ENCODE peak calls at places on chromosomes 1 and 21, in seven cellular contexts. K is PC-3, F is neural progenitor cell, A is GM23338, X is GM23248, L is hepatocyte, D is HCT116. O is an unnamed sample.

GRCh38 chr1:58116284-58116683 is 430.2 kb downstream of the OMA1 start:
- DNase-seq in K (no peak), F (no peak), A (peak), X (peak), L (no peak), D (no peak), O (no peak)

GRCh38 chr1:210262897-210263272 is 30.3 kb downstream of the SERTAD4 start:
- DNase-seq in K (peak), F (no peak), A (no peak), X (no peak), L (no peak), D (no peak), O (no peak)

GRCh38 chr1:66733348-66734017 is 18.8 kb upstream of the DYNLT5 start:
- DNase-seq in K (peak), F (no peak), A (no peak), X (peak), L (no peak), D (no peak), O (peak)

GRCh38 chr1:160830321-160831153 is 32.1 kb downstream of the CD244 start:
- DNase-seq in K (peak), F (peak), A (peak), X (peak), L (peak), D (peak), O (peak)

GRCh38 chr1:110053557-110054428 is 16.7 kb downstream of the ALX3 start:
- DNase-seq in K (peak), F (peak), A (peak), X (peak), L (peak), D (no peak), O (peak)

GRCh38 chr1:19597463-19598309 is 46.4 kb upstream of the NBL1 start:
- DNase-seq in K (peak), F (no peak), A (peak), X (peak), L (peak), D (peak), O (peak)

GRCh38 chr21:32185103-32185502 is 93.7 kb downstream of the MIS18A start:
- DNase-seq in K (no peak), F (no peak), A (no peak), X (no peak), L (no peak), D (no peak), O (no peak)

GRCh38 chr21:45015469-45015860 is 58.9 kb upstream of the ADARB1 start:
- DNase-seq in K (no peak), F (no peak), A (no peak), X (no peak), L (no peak), D (no peak), O (no peak)

GRCh38 chr1:161216945-161217712 is 2.0 kb downstream of the FCER1G start:
- DNase-seq in K (no peak), F (no peak), A (no peak), X (peak), L (no peak), D (no peak), O (peak)

GRCh38 chr1:14118691-14119485 is 418.9 kb downstream of the PRDM2 start:
- DNase-seq in K (no peak), F (no peak), A (no peak), X (no peak), L (no peak), D (no peak), O (no peak)

GRCh38 chr1:151990856-151991198 is 2.8 kb downstream of the S100A10 start:
- DNase-seq in K (peak), F (no peak), A (no peak), X (peak), L (peak), D (no peak), O (no peak)

GRCh38 chr1:198132060-198132781 is 24.6 kb upstream of the NEK7 start:
- DNase-seq in K (peak), F (no peak), A (no peak), X (no peak), L (no peak), D (no peak), O (no peak)

GRCh38 chr1:97849350-97850339 is 71.2 kb downstream of the DPYD start:
- DNase-seq in K (peak), F (no peak), A (no peak), X (peak), L (peak), D (no peak), O (peak)

GRCh38 chr1:225462714-225463574 is 35.1 kb upstream of the LBR start:
- DNase-seq in K (peak), F (peak), A (no peak), X (no peak), L (no peak), D (no peak), O (no peak)

GRCh38 chr1:193019442-193020026 is 39.6 kb downstream of the UCHL5 start:
- DNase-seq in K (peak), F (peak), A (peak), X (peak), L (peak), D (peak), O (peak)

GRCh38 chr1:27132624-27133023 is 22.3 kb downstream of the SLC9A1 start:
- DNase-seq in K (no peak), F (no peak), A (no peak), X (no peak), L (no peak), D (no peak), O (no peak)

GRCh38 chr1:26418865-26419349 is 8.3 kb downstream of the LIN28A start:
- DNase-seq in K (no peak), F (peak), A (peak), X (no peak), L (peak), D (no peak), O (no peak)

GRCh38 chr1:200888349-200888838 is 6.3 kb upstream of the INAVA start:
- DNase-seq in K (peak), F (peak), A (peak), X (no peak), L (peak), D (no peak), O (peak)

GRCh38 chr1:215710340-215710971 is 143.4 kb downstream of the KCTD3 start:
- DNase-seq in K (peak), F (peak), A (peak), X (peak), L (peak), D (peak), O (peak)

GRCh38 chr1:149844650-149845255 is 54.6 kb upstream of the BOLA1 start:
- DNase-seq in K (peak), F (peak), A (peak), X (peak), L (no peak), D (no peak), O (peak)

GRCh38 chr1:166695115-166695514 is 144.2 kb upstream of the POGK start:
- DNase-seq in K (no peak), F (no peak), A (no peak), X (no peak), L (no peak), D (no peak), O (no peak)

GRCh38 chr1:59007820-59008598 is 224.2 kb upstream of the JUN start:
- DNase-seq in K (no peak), F (no peak), A (no peak), X (peak), L (no peak), D (no peak), O (peak)

GRCh38 chr1:156854634-156855033 is 4.3 kb downstream of the INSRR start:
- DNase-seq in K (no peak), F (no peak), A (no peak), X (no peak), L (no peak), D (no peak), O (no peak)
- TF ChIP-seq EZH2phosphoT487 in K (no peak), F (no peak), A (no peak), X (no peak), L (no peak), D (no peak), O (no peak)

GRCh38 chr1:156860639-156861423 is at the start of gene NTRK1:
- DNase-seq in K (peak), F (peak), A (peak), X (peak), L (peak), D (no peak), O (peak)
- TF ChIP-seq EZH2 in K (peak), F (peak), A (peak), X (no peak), L (peak), D (no peak), O (no peak)

GRCh38 chr1:184633785-184634184 is 120.9 kb downstream of the EDEM3 start:
- DNase-seq in K (no peak), F (no peak), A (peak), X (no peak), L (no peak), D (no peak), O (no peak)

GRCh38 chr1:184635347-184636155 is 119.1 kb downstream of the EDEM3 start:
- DNase-seq in K (peak), F (no peak), A (no peak), X (peak), L (no peak), D (no peak), O (no peak)

GRCh38 chr1:184636156-184636448 is 118.6 kb downstream of the EDEM3 start:
- DNase-seq in K (no peak), F (no peak), A (no peak), X (no peak), L (no peak), D (no peak), O (no peak)

GRCh38 chr1:184632415-184633175 is 122.1 kb downstream of the EDEM3 start:
- DNase-seq in K (peak), F (no peak), A (no peak), X (no peak), L (no peak), D (no peak), O (no peak)

DNA sequence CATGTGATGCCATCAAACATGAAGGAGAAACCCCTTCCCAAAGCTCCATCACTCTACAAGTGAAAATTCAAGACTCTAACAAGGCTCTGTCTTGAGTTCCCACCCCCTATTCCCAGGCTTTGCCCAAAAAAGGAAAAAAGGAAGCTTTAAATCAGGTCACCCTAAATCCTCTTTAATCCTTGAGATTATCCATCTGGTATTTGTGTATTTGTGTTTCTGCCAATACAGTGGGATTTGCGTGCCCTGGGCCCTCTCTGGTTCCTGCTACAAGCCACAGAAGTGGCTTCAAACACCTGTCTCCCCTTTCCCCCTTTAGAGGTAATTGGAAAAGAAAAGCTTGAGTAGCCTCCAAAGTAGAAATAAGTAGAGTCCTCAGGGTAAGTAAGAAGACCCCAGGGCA is 120.4 kb downstream of the EDEM3 start:
- DNase-seq in K (no peak), F (peak), A (no peak), X (no peak), L (no peak), D (no peak), O (no peak)
- TF ChIP-seq EZH2phosphoT487 in K (no peak), F (no peak), A (no peak), X (no peak), L (no peak), D (no peak), O (no peak)

GRCh38 chr1:42038261-42038660 is 114.9 kb upstream of the GUCA2B start:
- DNase-seq in K (no peak), F (no peak), A (no peak), X (no peak), L (no peak), D (no peak), O (no peak)

GRCh38 chr1:42035205-42035829 is 116.6 kb upstream of the HIVEP3 start:
- DNase-seq in K (peak), F (peak), A (peak), X (peak), L (peak), D (peak), O (peak)

GRCh38 chr1:42035830-42036604 is 117.2 kb upstream of the GUCA2B start:
- DNase-seq in K (peak), F (peak), A (peak), X (peak), L (peak), D (peak), O (peak)

GRCh38 chr1:42040159-42040558 is 113.1 kb upstream of the GUCA2B start:
- DNase-seq in K (no peak), F (no peak), A (no peak), X (no peak), L (no peak), D (no peak), O (no peak)

DNA sequence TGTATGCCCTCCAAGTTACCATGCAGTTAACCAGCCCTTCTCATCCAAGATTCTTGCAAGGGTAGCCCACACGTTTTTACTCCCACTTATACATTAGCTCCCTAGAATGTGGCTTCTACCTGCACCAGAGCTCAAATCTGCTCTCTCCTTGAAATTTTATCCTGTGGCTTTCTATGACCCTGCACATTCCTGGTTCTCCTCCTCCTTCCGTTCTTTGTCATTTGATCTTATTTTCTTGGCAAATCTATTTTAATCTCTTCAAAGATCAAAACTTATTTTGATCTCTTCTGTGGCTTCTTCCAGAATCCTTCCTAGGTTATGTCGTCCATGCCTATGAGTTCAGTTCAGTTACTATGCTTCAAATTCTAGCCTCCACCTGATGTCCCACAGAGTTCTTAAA is 115.6 kb upstream of the GUCA2B start:
- DNase-seq in K (no peak), F (no peak), A (no peak), X (no peak), L (no peak), D (no peak), O (no peak)
- TF ChIP-seq EZH2 in K (no peak), F (no peak), A (no peak), X (no peak), L (no peak), D (no peak), O (no peak)

O was measured in MM.1S.